ENCODE peak calls at places on chromosomes 12 and 14, in ten cellular contexts. H is A549, Q is SK-N-SH, G is K562, K is sigmoid colon, W is HepG2, X is ovary, J is transverse colon, Y is upper lobe of left lung, L is suprapubic skin. I is an unnamed sample.

GRCh38 chr14:75295061-75295461 is 16.4 kb downstream of the FOS start:
- DNase-seq in H (peak), Q (peak), G (peak), K (peak), W (no peak), X (peak), J (peak), Y (peak), L (peak), I (peak)

GRCh38 chr12:111276189-111276588 is 92.7 kb downstream of the PHETA1 start:
- DNase-seq in H (peak), Q (no peak), G (no peak), K (no peak), W (no peak), X (no peak), J (no peak), Y (no peak), L (no peak), I (no peak)

GRCh38 chr12:89707623-89707991 is 1.0 kb downstream of the ATP2B1 start:
- DNase-seq in H (no peak), Q (peak), G (peak), K (no peak), W (peak), X (no peak), J (peak), Y (peak), L (peak), I (no peak)

GRCh38 chr12:47744005-47744651 is 14.6 kb downstream of the RAPGEF3 start:
- DNase-seq in H (peak), Q (peak), G (peak), K (no peak), W (peak), X (no peak), J (peak), Y (no peak), L (no peak), I (peak)

GRCh38 chr14:90805662-90806548 is 10.3 kb downstream of the TTC7B start:
- DNase-seq in H (no peak), Q (no peak), G (peak), K (no peak), W (no peak), X (no peak), J (no peak), Y (no peak), L (no peak), I (no peak)

GRCh38 chr14:95993768-95994592 is 45.2 kb upstream of the C14orf132 start:
- DNase-seq in H (peak), Q (peak), G (peak), K (no peak), W (peak), X (peak), J (no peak), Y (no peak), L (no peak), I (no peak)

GRCh38 chr12:130715996-130716917 is at the start of gene RIMBP2:
- DNase-seq in H (peak), Q (peak), G (no peak), K (peak), W (no peak), X (peak), J (no peak), Y (no peak), L (no peak), I (peak)

GRCh38 chr12:42786400-42786799 is 196.9 kb upstream of the PRICKLE1 start:
- DNase-seq in H (no peak), Q (no peak), G (no peak), K (no peak), W (no peak), X (no peak), J (no peak), Y (no peak), L (no peak), I (no peak)

GRCh38 chr12:91126516-91126915 is 15.2 kb upstream of the LUM start:
- DNase-seq in H (no peak), Q (no peak), G (no peak), K (no peak), W (no peak), X (peak), J (no peak), Y (no peak), L (no peak), I (no peak)

GRCh38 chr12:3190101-3190500 is 112.9 kb downstream of the TSPAN9 start:
- DNase-seq in H (no peak), Q (peak), G (no peak), K (no peak), W (no peak), X (no peak), J (no peak), Y (no peak), L (no peak), I (no peak)

GRCh38 chr12:88339254-88339949 is 197.3 kb downstream of the TMTC3 start:
- DNase-seq in H (no peak), Q (no peak), G (no peak), K (no peak), W (no peak), X (no peak), J (no peak), Y (no peak), L (no peak), I (no peak)

GRCh38 chr14:36519431-36520321 is at the start of gene NKX2-1:
- DNase-seq in H (peak), Q (peak), G (no peak), K (no peak), W (no peak), X (no peak), J (no peak), Y (peak), L (no peak), I (no peak)

GRCh38 chr12:122928033-122928890 is 32.3 kb upstream of the VPS37B start:
- DNase-seq in H (no peak), Q (no peak), G (no peak), K (no peak), W (no peak), X (no peak), J (no peak), Y (no peak), L (no peak), I (no peak)

GRCh38 chr14:84272290-84272721 is 1257.6 kb upstream of the FLRT2 start:
- DNase-seq in H (no peak), Q (no peak), G (no peak), K (no peak), W (no peak), X (no peak), J (no peak), Y (no peak), L (no peak), I (no peak)

GRCh38 chr14:53996041-53996440 is 39.4 kb upstream of the BMP4 start:
- DNase-seq in H (no peak), Q (no peak), G (no peak), K (no peak), W (no peak), X (no peak), J (no peak), Y (no peak), L (no peak), I (no peak)

GRCh38 chr12:12731178-12731577 is 14.0 kb downstream of the CDKN1B start:
- DNase-seq in H (no peak), Q (no peak), G (no peak), K (no peak), W (no peak), X (no peak), J (no peak), Y (no peak), L (no peak), I (no peak)

GRCh38 chr14:92997343-92998061 is 74.6 kb downstream of the CHGA start:
- DNase-seq in H (no peak), Q (peak), G (no peak), K (no peak), W (no peak), X (no peak), J (no peak), Y (no peak), L (no peak), I (no peak)

GRCh38 chr14:76309572-76310551 is 66.1 kb upstream of the ESRRB start:
- DNase-seq in H (no peak), Q (no peak), G (no peak), K (no peak), W (no peak), X (no peak), J (no peak), Y (peak), L (no peak), I (no peak)

GRCh38 chr14:30681752-30682355 is 59.7 kb downstream of the SCFD1 start:
- DNase-seq in H (peak), Q (peak), G (no peak), K (no peak), W (peak), X (no peak), J (no peak), Y (no peak), L (no peak), I (no peak)

GRCh38 chr12:121579190-121579791 is 1.5 kb downstream of the KDM2B start:
- DNase-seq in H (no peak), Q (peak), G (peak), K (peak), W (no peak), X (peak), J (peak), Y (peak), L (no peak), I (peak)

GRCh38 chr12:69497308-69498026 is 27.3 kb downstream of the FRS2 start:
- DNase-seq in H (no peak), Q (no peak), G (no peak), K (no peak), W (no peak), X (no peak), J (no peak), Y (no peak), L (no peak), I (no peak)

GRCh38 chr12:123617580-123617979 is 15.7 kb downstream of the DDX55 start:
- DNase-seq in H (no peak), Q (no peak), G (no peak), K (no peak), W (no peak), X (no peak), J (no peak), Y (peak), L (peak), I (no peak)

GRCh38 chr12:19546611-19547162 is 107.4 kb downstream of the AEBP2 start:
- DNase-seq in H (no peak), Q (no peak), G (no peak), K (no peak), W (no peak), X (no peak), J (no peak), Y (no peak), L (no peak), I (no peak)

GRCh38 chr12:81627336-81628189 is 131.6 kb downstream of the PPFIA2 start:
- DNase-seq in H (peak), Q (peak), G (peak), K (no peak), W (peak), X (no peak), J (no peak), Y (no peak), L (no peak), I (no peak)

GRCh38 chr12:3170423-3171194 is 93.4 kb downstream of the TSPAN9 start:
- DNase-seq in H (peak), Q (peak), G (no peak), K (no peak), W (no peak), X (no peak), J (no peak), Y (no peak), L (no peak), I (no peak)

GRCh38 chr14:101167428-101167827 is 263.9 kb upstream of the RTL1 start:
- DNase-seq in H (peak), Q (no peak), G (no peak), K (no peak), W (no peak), X (no peak), J (no peak), Y (no peak), L (no peak), I (no peak)

GRCh38 chr14:48690349-48690748 is 895.8 kb downstream of the RPS29 start:
- DNase-seq in H (peak), Q (no peak), G (no peak), K (no peak), W (no peak), X (no peak), J (no peak), Y (no peak), L (no peak), I (no peak)

GRCh38 chr14:66043921-66044320 is 442.2 kb upstream of the CCDC196 start:
- DNase-seq in H (no peak), Q (no peak), G (no peak), K (no peak), W (no peak), X (no peak), J (no peak), Y (no peak), L (no peak), I (no peak)

GRCh38 chr14:95218472-95219193 is 61.3 kb upstream of the DICER1 start:
- DNase-seq in H (no peak), Q (no peak), G (no peak), K (peak), W (no peak), X (no peak), J (no peak), Y (no peak), L (no peak), I (no peak)

GRCh38 chr12:68581926-68582325 is 28.8 kb upstream of the RAP1B start:
- DNase-seq in H (no peak), Q (no peak), G (no peak), K (no peak), W (no peak), X (no peak), J (no peak), Y (no peak), L (no peak), I (no peak)

GRCh38 chr12:63766498-63766897 is 13.2 kb upstream of the RXYLT1 start:
- DNase-seq in H (no peak), Q (no peak), G (no peak), K (no peak), W (no peak), X (no peak), J (no peak), Y (no peak), L (no peak), I (no peak)

GRCh38 chr12:63770375-63770774 is 9.3 kb upstream of the RXYLT1 start:
- DNase-seq in H (no peak), Q (no peak), G (no peak), K (no peak), W (no peak), X (no peak), J (no peak), Y (no peak), L (no peak), I (no peak)

GRCh38 chr12:63764481-63764880 is 15.2 kb upstream of the RXYLT1 start:
- DNase-seq in H (no peak), Q (no peak), G (no peak), K (no peak), W (no peak), X (no peak), J (no peak), Y (no peak), L (no peak), I (no peak)
- TF ChIP-seq EP300 in H (no peak), Q (no peak), G (no peak), K (no peak), W (no peak), X (no peak), J (no peak), Y (no peak), L (no peak), I (no peak)

DNA sequence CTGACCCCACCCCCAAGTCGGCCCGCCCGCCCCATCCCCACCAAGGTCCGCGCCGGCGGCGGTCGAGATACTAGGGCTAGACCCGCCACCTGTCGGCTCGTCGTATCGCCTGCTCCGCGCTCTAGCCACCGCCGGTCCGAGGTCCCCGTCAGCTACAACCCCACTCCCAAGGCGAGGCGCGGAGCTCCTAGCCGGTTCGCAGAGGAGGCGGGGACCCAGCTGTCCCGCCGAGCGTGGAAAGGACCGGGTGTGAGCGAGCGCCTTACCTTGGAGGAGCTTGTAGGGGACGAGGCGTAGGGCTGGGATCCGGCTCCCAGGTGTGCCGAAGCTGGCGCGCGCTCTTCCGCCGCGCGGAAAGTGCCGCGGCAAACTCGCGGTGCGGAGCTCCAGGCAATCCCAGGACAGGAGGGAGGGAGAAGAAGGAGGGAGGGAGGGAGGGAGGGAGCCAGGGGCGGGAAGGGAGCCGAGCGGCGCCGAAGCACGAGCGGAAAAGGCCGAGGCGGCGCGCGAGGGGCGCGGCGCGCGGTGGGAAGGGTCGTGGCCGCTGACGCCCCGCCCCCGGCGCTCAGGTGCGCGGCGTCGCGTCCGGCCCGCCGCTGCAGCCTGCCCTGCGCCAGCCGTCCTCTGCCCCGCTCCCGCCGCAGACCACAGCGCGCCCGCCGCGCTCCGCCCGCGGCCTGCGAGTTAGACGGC is at the start of gene PAWR:
- DNase-seq in H (peak), Q (peak), G (no peak), K (peak), W (peak), X (peak), J (peak), Y (peak), L (peak), I (peak)
- TF ChIP-seq EP300 in H (peak), Q (no peak), G (no peak), K (no peak), W (no peak), X (no peak), J (no peak), Y (no peak), L (no peak), I (no peak)

GRCh38 chr12:66188584-66189475 is at the start of gene IRAK3:
- DNase-seq in H (peak), Q (peak), G (no peak), K (peak), W (no peak), X (peak), J (peak), Y (peak), L (peak), I (peak)
- TF ChIP-seq EP300 in H (no peak), Q (no peak), G (no peak), K (peak), W (no peak), X (peak), J (peak), Y (peak), L (peak), I (peak)

GRCh38 chr12:96989916-96990315 is 82.9 kb downstream of the NEDD1 start:
- DNase-seq in H (peak), Q (no peak), G (peak), K (no peak), W (peak), X (no peak), J (no peak), Y (no peak), L (no peak), I (no peak)
- TF ChIP-seq EP300 in H (no peak), Q (no peak), G (no peak), K (no peak), W (no peak), X (no peak), J (no peak), Y (no peak), L (no peak), I (no peak)

DNA sequence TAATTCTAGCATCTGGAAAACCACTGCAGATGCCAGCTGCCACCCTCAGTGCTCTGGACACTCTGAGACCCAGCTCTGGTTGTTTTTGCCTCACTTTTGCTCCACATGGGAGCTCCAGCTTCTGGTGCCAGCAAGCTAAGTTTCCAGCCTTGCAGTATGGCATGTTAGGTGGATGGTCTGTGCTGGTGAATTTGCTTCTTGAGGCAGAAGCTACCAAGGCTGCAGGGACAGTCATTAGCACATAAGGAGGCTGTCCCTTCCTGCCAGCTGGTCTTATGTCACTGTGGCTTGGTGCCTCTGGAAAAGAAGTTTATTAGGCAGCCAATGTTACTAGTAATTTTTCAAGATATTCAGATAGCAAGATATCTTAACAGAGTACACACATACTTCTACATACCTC is 64.2 kb upstream of the CSRP2 start:
- DNase-seq in H (no peak), Q (no peak), G (no peak), K (no peak), W (no peak), X (no peak), J (no peak), Y (no peak), L (no peak), I (no peak)
- TF ChIP-seq EP300 in H (no peak), Q (no peak), G (no peak), K (no peak), W (no peak), X (no peak), J (no peak), Y (no peak), L (no peak), I (no peak)

GRCh38 chr12:18339633-18340032 is 78.3 kb downstream of the PIK3C2G start:
- DNase-seq in H (no peak), Q (no peak), G (no peak), K (no peak), W (no peak), X (no peak), J (no peak), Y (no peak), L (no peak), I (no peak)
- TF ChIP-seq EP300 in H (no peak), Q (no peak), G (no peak), K (no peak), W (no peak), X (no peak), J (no peak), Y (no peak), L (no peak), I (no peak)

I was measured in stomach.